ENCODE peak calls at places on chromosome 13, in six cellular contexts. H is uterus, I is neural progenitor cell, J is pancreas, E is tibial artery, P is sigmoid colon. O is an unnamed sample.

GRCh38 chr13:48398450-48399095 is 14.3 kb downstream of the LPAR6 start:
- DNase-seq in H (no peak), P (no peak), E (no peak), I (no peak), J (no peak), O (no peak)

GRCh38 chr13:22455036-22455435 is 725.7 kb upstream of the SGCG start:
- DNase-seq in E (no peak), H (no peak), J (no peak), I (no peak), P (no peak), O (no peak)

GRCh38 chr13:41006296-41006695 is 12.8 kb downstream of the ELF1 start:
- DNase-seq in P (no peak), J (no peak), I (no peak), E (no peak), H (no peak), O (no peak)

GRCh38 chr13:74324338-74324737 is 190.1 kb upstream of the KLF12 start:
- DNase-seq in I (no peak), P (no peak), E (no peak), J (no peak), H (no peak), O (no peak)

GRCh38 chr13:53368948-53369347 is 340.3 kb downstream of the OLFM4 start:
- DNase-seq in I (peak; percentile 44), P (no peak), H (no peak), J (no peak), E (no peak), O (no peak)

GRCh38 chr13:27960362-27961226 is 8.5 kb downstream of the CDX2 start:
- DNase-seq in J (peak; percentile 86), I (peak; percentile 89), P (no peak), H (no peak), E (no peak), O (peak; percentile 90)

GRCh38 chr13:33526718-33527117 is 241.2 kb upstream of the STARD13 start:
- DNase-seq in J (no peak), I (no peak), H (no peak), E (no peak), P (no peak), O (no peak)

GRCh38 chr13:78192721-78193120 is 274.1 kb upstream of the EDNRB start:
- DNase-seq in J (no peak), E (no peak), H (no peak), I (no peak), P (no peak), O (no peak)

GRCh38 chr13:101450749-101451130 is 1.7 kb upstream of the ITGBL1 start:
- DNase-seq in P (no peak), E (no peak), J (no peak), H (no peak), I (no peak), O (no peak)

GRCh38 chr13:99991013-99991805 is 9.6 kb downstream of the ZIC2 start:
- DNase-seq in P (no peak), H (no peak), J (no peak), E (no peak), I (peak; percentile 39), O (no peak)

GRCh38 chr13:102970542-102970941 is 95.7 kb downstream of the SLC10A2 start:
- DNase-seq in I (no peak), J (no peak), H (no peak), P (no peak), E (no peak), O (no peak)

GRCh38 chr13:24074687-24075086 is 85.8 kb upstream of the SPATA13 start:
- DNase-seq in I (no peak), E (peak; percentile 51), H (no peak), J (peak; percentile 70), P (no peak), O (no peak)

GRCh38 chr13:109666656-109667448 is 119.5 kb downstream of the IRS2 start:
- DNase-seq in E (no peak), J (no peak), H (no peak), I (no peak), P (no peak), O (no peak)

GRCh38 chr13:101511766-101512165 is 59.3 kb downstream of the ITGBL1 start:
- DNase-seq in J (no peak), I (no peak), E (no peak), H (no peak), P (no peak), O (no peak)

GRCh38 chr13:77176350-77176749 is 149.4 kb upstream of the FBXL3 start:
- DNase-seq in H (no peak), I (no peak), J (no peak), P (no peak), E (no peak), O (no peak)

GRCh38 chr13:102729560-102730275 is 34.9 kb upstream of the METTL21C start:
- DNase-seq in J (no peak), I (no peak), H (no peak), P (no peak), E (no peak), O (no peak)

GRCh38 chr13:40772765-40773473 is 1.9 kb upstream of the MRPS31 start:
- DNase-seq in J (no peak), E (no peak), H (no peak), P (no peak), I (no peak), O (no peak)

GRCh38 chr13:32038353-32038752 is 6.8 kb downstream of the FRY start:
- DNase-seq in H (no peak), I (no peak), E (no peak), P (no peak), J (no peak), O (no peak)

GRCh38 chr13:32036762-32037161 is 5.2 kb downstream of the FRY start:
- DNase-seq in I (no peak), J (no peak), E (no peak), H (no peak), P (no peak), O (no peak)

GRCh38 chr13:32037471-32037870 is 5.9 kb downstream of the FRY start:
- DNase-seq in E (no peak), H (no peak), P (no peak), J (no peak), I (no peak), O (no peak)

GRCh38 chr13:32035701-32036100 is 4.1 kb downstream of the FRY start:
- DNase-seq in H (no peak), E (no peak), I (no peak), J (no peak), P (no peak), O (no peak)

DNA sequence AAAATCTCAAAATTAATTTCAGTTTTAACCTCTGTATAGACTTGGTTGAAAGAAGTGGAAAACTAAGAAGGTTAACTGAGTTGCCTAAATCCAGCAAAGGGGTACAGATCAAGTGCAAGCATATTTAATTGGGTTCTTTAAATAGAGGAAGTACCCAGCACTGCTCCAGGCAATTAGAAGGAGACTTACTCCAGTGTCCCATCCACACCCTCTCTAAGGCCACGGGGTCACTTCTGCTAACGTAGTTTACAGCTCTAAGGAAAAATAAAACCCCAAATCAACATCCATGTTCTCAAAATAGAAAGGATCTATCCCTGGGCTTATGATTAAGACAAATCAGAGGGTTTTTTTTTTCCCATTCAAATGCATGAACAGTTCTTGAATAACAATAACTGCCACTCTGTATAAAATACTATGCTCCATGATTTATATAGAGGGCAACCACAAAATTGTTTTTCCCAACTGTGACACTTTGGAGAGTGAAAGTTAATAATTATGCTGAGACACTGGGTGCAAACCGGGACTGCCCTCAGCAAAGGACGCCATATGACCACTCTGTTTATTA is 4.6 kb downstream of the FRY start:
- DNase-seq in H (no peak), P (no peak), J (no peak), I (no peak), E (no peak), O (no peak)
- H3K36me3 ChIP-seq in H (no peaks in the 10 kb centered on the region), P (no peaks in the 10 kb centered on the region), J (no peaks in the 10 kb centered on the region), I (no peaks in the 10 kb centered on the region), E (no peaks in the 10 kb centered on the region), O (no peaks in the 10 kb centered on the region)

GRCh38 chr13:111632906-111633305 is 312.5 kb downstream of the TEX29 start:
- DNase-seq in E (no peak), I (peak; percentile 28), P (no peak), J (no peak), H (no peak), O (no peak)

GRCh38 chr13:111629457-111629856 is 309.0 kb downstream of the TEX29 start:
- DNase-seq in I (no peak), H (no peak), J (no peak), P (peak; percentile 62), E (no peak), O (no peak)

GRCh38 chr13:111629933-111630332 is 309.5 kb downstream of the TEX29 start:
- DNase-seq in I (peak; percentile 42), E (no peak), H (no peak), J (no peak), P (no peak), O (no peak)

GRCh38 chr13:111629016-111629415 is 308.6 kb downstream of the TEX29 start:
- DNase-seq in E (no peak), P (peak; percentile 17), J (no peak), I (no peak), H (no peak), O (no peak)

DNA sequence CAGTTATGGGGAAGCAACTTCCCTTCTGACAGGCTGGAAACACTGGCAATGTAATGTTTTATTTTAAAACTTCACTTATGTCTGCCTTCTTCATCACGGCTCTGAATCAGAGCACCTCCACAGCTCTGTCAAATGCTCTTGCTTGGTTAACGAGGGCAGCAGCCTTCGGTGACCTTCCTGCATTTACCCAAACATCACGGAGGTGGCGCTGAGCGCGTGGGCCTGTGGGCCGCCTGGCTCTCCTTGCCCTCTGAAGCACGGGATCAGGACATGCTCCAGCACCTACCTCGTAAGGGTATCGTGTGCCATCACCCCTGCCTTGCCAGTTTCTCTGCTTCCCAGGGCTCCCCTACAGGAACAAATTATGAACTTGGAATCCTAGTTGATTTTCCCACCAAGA is 310.0 kb downstream of the TEX29 start:
- DNase-seq in P (no peak), H (no peak), J (no peak), E (no peak), I (peak; percentile 47), O (no peak)
- TF ChIP-seq CTCF in P (no peak), H (no peak), J (no peak), E (no peak), I (peak; percentile 45), O (no peak)

DNA sequence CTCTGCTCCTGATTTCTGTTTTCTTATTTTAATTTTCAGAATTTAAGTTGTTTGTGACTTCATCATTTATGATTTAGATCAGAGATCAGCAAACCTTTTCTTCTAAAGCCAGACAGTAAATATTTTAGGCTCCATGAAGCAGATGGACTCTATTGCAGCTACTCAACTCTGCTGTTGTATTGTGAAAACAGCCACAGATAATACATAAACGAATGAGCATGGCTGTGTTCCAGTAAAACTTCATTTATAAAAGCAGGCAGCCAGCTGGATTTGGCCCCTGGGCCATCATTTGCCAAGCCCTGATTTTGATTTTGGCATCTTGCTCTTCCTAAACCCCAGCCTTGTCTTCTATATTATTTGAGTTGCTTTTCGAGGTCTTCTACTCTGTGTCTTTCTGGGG is 41.2 kb downstream of the RNASEH2B start:
- DNase-seq in J (no peak), I (no peak), P (no peak), H (no peak), E (no peak), O (no peak)
- H3K36me3 ChIP-seq in J (no peaks in the 10 kb centered on the region), I (no peaks in the 10 kb centered on the region), P (no peaks in the 10 kb centered on the region), H (no peaks in the 10 kb centered on the region), E (no peaks in the 10 kb centered on the region), O (no peaks in the 10 kb centered on the region)

DNA sequence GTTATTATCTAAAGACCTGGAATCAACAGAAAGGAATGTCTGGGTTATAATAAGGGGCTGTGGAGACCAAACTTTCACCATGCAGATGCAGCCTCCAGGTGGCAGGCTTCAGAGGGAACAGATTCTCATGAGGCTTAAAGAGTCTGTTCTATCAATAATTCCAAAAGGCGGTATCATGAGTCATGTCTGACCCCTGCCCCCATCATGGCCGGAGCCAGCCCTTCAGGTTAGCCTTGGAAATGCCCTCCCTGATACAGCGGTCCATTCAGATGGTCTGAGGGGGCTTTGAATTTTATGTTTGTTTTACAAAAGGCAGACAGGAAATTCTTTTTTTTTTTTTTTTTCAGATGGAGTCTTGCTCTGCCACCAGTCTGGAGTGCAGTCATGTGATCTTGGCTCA is 21.7 kb upstream of the LAMP1 start:
- DNase-seq in H (peak; percentile 25), J (no peak), I (peak; percentile 61), E (no peak), P (no peak), O (no peak)
- TF ChIP-seq CTCF in H (peak; percentile 37), J (peak; percentile 44), I (peak; percentile 66), E (peak; percentile 46), P (no peak), O (no peak)